ENCODE peak calls at places on chromosomes 12 and 14, in four cellular contexts. H, F, U and S are unnamed samples.

GRCh38 chr12:33588082-33588712 is 148.6 kb upstream of the SYT10 start:
- DNase-seq in H (no peak), F (peak), U (no peak), S (no peak)

GRCh38 chr12:12432373-12432772 is 75.5 kb downstream of the BORCS5 start:
- DNase-seq in H (no peak), F (no peak), U (no peak), S (no peak)

GRCh38 chr12:30753761-30754382 is 879 bp downstream of the CAPRIN2 start:
- DNase-seq in H (no peak), F (peak), U (no peak), S (peak)

GRCh38 chr12:111312708-111313107 is 56.2 kb downstream of the PHETA1 start:
- DNase-seq in H (no peak), F (no peak), U (no peak), S (no peak)

GRCh38 chr14:90880282-90880681 is 64.1 kb upstream of the TTC7B start:
- DNase-seq in H (no peak), F (no peak), U (no peak), S (no peak)

GRCh38 chr12:124159655-124160054 is 135.2 kb upstream of the RFLNA start:
- DNase-seq in H (no peak), F (no peak), U (no peak), S (peak)

GRCh38 chr14:67335781-67336180 is 23.8 kb downstream of the ATP6V1D start:
- DNase-seq in H (peak), F (no peak), U (peak), S (peak)

GRCh38 chr14:87994974-87995373 is 2.0 kb upstream of the GALC start:
- DNase-seq in H (peak), F (no peak), U (no peak), S (peak)

GRCh38 chr12:116346751-116347150 is 69.3 kb upstream of the MED13L start:
- DNase-seq in H (no peak), F (peak), U (peak), S (peak)

GRCh38 chr12:51970904-51971646 is 19.6 kb downstream of the ACVR1B start:
- DNase-seq in H (peak), F (peak), U (peak), S (no peak)

GRCh38 chr12:59620326-59620725 is 24.5 kb downstream of the SLC16A7 start:
- DNase-seq in H (no peak), F (no peak), U (no peak), S (no peak)

GRCh38 chr14:85057266-85057665 is 472.7 kb upstream of the FLRT2 start:
- DNase-seq in H (no peak), F (no peak), U (no peak), S (no peak)

GRCh38 chr12:121748571-121749265 is 36.2 kb downstream of the TMEM120B start:
- DNase-seq in H (no peak), F (peak), U (peak), S (no peak)

GRCh38 chr14:73887116-73887490 is 444 bp downstream of the ZNF410 start:
- DNase-seq in H (no peak), F (no peak), U (peak), S (no peak)

GRCh38 chr12:57459750-57460400 is at the start of gene GLI1:
- DNase-seq in H (no peak), F (peak), U (peak), S (peak)

GRCh38 chr12:75087656-75088055 is 122.0 kb downstream of the KCNC2 start:
- DNase-seq in H (no peak), F (no peak), U (no peak), S (peak)